ENCODE peak calls at places on chromosome 22, in six cellular contexts. One of them, this sample, is unnamed.

GRCh38 chr22:42300286-42301071 is 30.0 kb upstream of the TCF20 start:
- DNase-seq in left lung: peak; percentile 53
- DNase-seq in kidney: no peak
- DNase-seq in pancreas: no peak
- DNase-seq in upper lobe of right lung: no peak
- DNase-seq in MM.1S: no peak
- DNase-seq in this sample: peak; percentile 58

GRCh38 chr22:49979587-49980264 is 19.2 kb downstream of the PIM3 start:
- DNase-seq in left lung: no peak
- DNase-seq in kidney: peak; percentile 12
- DNase-seq in pancreas: peak; percentile 39
- DNase-seq in upper lobe of right lung: peak; percentile 64
- DNase-seq in MM.1S: peak; percentile 70
- DNase-seq in this sample: peak; percentile 61

GRCh38 chr22:46171940-46172339 is 21.6 kb downstream of the PPARA start:
- DNase-seq in left lung: no peak
- DNase-seq in kidney: no peak
- DNase-seq in pancreas: no peak
- DNase-seq in upper lobe of right lung: no peak
- DNase-seq in MM.1S: no peak
- DNase-seq in this sample: no peak

GRCh38 chr22:26348810-26349526 is 80.1 kb upstream of the ASPHD2 start:
- DNase-seq in left lung: no peak
- DNase-seq in kidney: no peak
- DNase-seq in pancreas: no peak
- DNase-seq in upper lobe of right lung: no peak
- DNase-seq in MM.1S: no peak
- DNase-seq in this sample: no peak

GRCh38 chr22:36258750-36259619 is 6.1 kb downstream of the APOL1 start:
- DNase-seq in left lung: no peak
- DNase-seq in kidney: peak; percentile 79
- DNase-seq in pancreas: no peak
- DNase-seq in upper lobe of right lung: no peak
- DNase-seq in MM.1S: peak; percentile 94
- DNase-seq in this sample: peak; percentile 50

GRCh38 chr22:42443240-42444059 is 11.2 kb upstream of the NFAM1 start:
- DNase-seq in left lung: no peak
- DNase-seq in kidney: no peak
- DNase-seq in pancreas: no peak
- DNase-seq in upper lobe of right lung: no peak
- DNase-seq in MM.1S: no peak
- DNase-seq in this sample: no peak

GRCh38 chr22:49212002-49212401 is 615.7 kb downstream of the BRD1 start:
- DNase-seq in left lung: no peak
- DNase-seq in kidney: peak; percentile 11
- DNase-seq in pancreas: no peak
- DNase-seq in upper lobe of right lung: peak; percentile 16
- DNase-seq in MM.1S: no peak
- DNase-seq in this sample: no peak

GRCh38 chr22:23038334-23038642 is 32.0 kb upstream of the GNAZ start:
- DNase-seq in left lung: no peak
- DNase-seq in kidney: no peak
- DNase-seq in pancreas: no peak
- DNase-seq in upper lobe of right lung: no peak
- DNase-seq in MM.1S: no peak
- DNase-seq in this sample: no peak

GRCh38 chr22:26474687-26475086 is 8.9 kb downstream of the HPS4 start:
- DNase-seq in left lung: no peak
- DNase-seq in kidney: no peak
- DNase-seq in pancreas: no peak
- DNase-seq in upper lobe of right lung: no peak
- DNase-seq in MM.1S: no peak
- DNase-seq in this sample: no peak

GRCh38 chr22:17811119-17811518 is 36.9 kb upstream of the BID start:
- DNase-seq in left lung: no peak
- DNase-seq in kidney: no peak
- DNase-seq in pancreas: no peak
- DNase-seq in upper lobe of right lung: no peak
- DNase-seq in MM.1S: no peak
- DNase-seq in this sample: no peak

GRCh38 chr22:37377927-37378326 is 49.4 kb downstream of the ELFN2 start:
- DNase-seq in left lung: no peak
- DNase-seq in kidney: no peak
- DNase-seq in pancreas: no peak
- DNase-seq in upper lobe of right lung: no peak
- DNase-seq in MM.1S: peak; percentile 83
- DNase-seq in this sample: no peak

GRCh38 chr22:27801197-27801615 is 350 bp downstream of the MN1 start:
- DNase-seq in left lung: no peak
- DNase-seq in kidney: no peak
- DNase-seq in pancreas: peak; percentile 31
- DNase-seq in upper lobe of right lung: peak; percentile 69
- DNase-seq in MM.1S: no peak
- DNase-seq in this sample: peak; percentile 10

DNA sequence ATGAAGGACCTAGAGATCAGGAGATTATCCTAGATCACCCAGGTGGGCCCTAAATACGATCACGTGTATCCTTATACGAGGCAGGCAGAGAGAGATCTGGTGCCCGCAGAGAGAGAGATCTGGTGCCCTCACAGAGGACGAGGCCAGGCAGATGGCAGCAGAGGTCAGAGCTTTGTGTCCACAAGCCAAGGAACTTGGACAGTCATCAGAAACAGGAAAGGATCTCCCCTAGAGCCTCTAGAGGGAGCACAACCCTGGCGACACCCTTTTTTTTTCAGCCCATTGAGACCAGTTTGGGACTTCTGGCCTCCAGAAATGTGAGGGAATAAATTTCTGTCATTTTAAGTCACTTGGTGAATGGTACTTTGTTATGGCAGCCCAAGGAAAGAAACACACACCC is 25.5 kb upstream of the TIMP3 start:
- DNase-seq in left lung: no peak
- DNase-seq in kidney: no peak
- DNase-seq in pancreas: no peak
- DNase-seq in upper lobe of right lung: no peak
- DNase-seq in MM.1S: no peak
- DNase-seq in this sample: peak; percentile 2
- TF ChIP-seq CTCF in left lung: no peak
- TF ChIP-seq CTCF in kidney: no peak
- TF ChIP-seq CTCF in pancreas: no peak
- TF ChIP-seq CTCF in upper lobe of right lung: peak; percentile 26
- TF ChIP-seq CTCF in MM.1S: peak; percentile 14
- TF ChIP-seq CTCF in this sample: peak; percentile 25

GRCh38 chr22:38454361-38455062 is 487 bp downstream of the KCNJ4 start:
- DNase-seq in left lung: no peak
- DNase-seq in kidney: peak; percentile 75
- DNase-seq in pancreas: no peak
- DNase-seq in upper lobe of right lung: no peak
- DNase-seq in MM.1S: peak; percentile 46
- DNase-seq in this sample: peak; percentile 68
- H3K4me3 ChIP-seq in left lung: peak overlapping the region; percentile 28
- H3K4me3 ChIP-seq in kidney: no peak overlapping the region
- H3K4me3 ChIP-seq in pancreas: peak overlapping the region; percentile 8
- H3K4me3 ChIP-seq in upper lobe of right lung: peak overlapping the region; percentile 40
- H3K4me3 ChIP-seq in MM.1S: peak overlapping the region; percentile 13
- H3K4me3 ChIP-seq in this sample: peak overlapping the region; percentile 27

GRCh38 chr22:24413726-24414385 is 13.5 kb upstream of the ADORA2A start:
- DNase-seq in left lung: no peak
- DNase-seq in kidney: peak; percentile 64
- DNase-seq in pancreas: no peak
- DNase-seq in upper lobe of right lung: no peak
- DNase-seq in MM.1S: no peak
- DNase-seq in this sample: no peak
- TF ChIP-seq CTCF in left lung: no peak
- TF ChIP-seq CTCF in kidney: no peak
- TF ChIP-seq CTCF in pancreas: no peak
- TF ChIP-seq CTCF in upper lobe of right lung: no peak
- TF ChIP-seq CTCF in MM.1S: no peak
- TF ChIP-seq CTCF in this sample: no peak

GRCh38 chr22:20999350-21000214 is 2.3 kb downstream of the THAP7 start:
- DNase-seq in left lung: no peak
- DNase-seq in kidney: peak; percentile 80
- DNase-seq in pancreas: no peak
- DNase-seq in upper lobe of right lung: no peak
- DNase-seq in MM.1S: no peak
- DNase-seq in this sample: no peak
- H3K4me3 ChIP-seq in left lung: peak overlapping the region; percentile 70
- H3K4me3 ChIP-seq in kidney: no peak overlapping the region
- H3K4me3 ChIP-seq in pancreas: no peak overlapping the region
- H3K4me3 ChIP-seq in upper lobe of right lung: peak overlapping the region; percentile 89
- H3K4me3 ChIP-seq in MM.1S: no peak overlapping the region
- H3K4me3 ChIP-seq in this sample: no peak overlapping the region

This sample was measured in GM12865.